ENCODE peak calls at places on chromosomes 6 and 20, in five cellular contexts. Y is IMR-90, A is HL-60, R is NT2/D1, Z is endothelial cell. F is an unnamed sample.

GRCh38 chr20:32522775-32523612 is 62.1 kb downstream of the NOL4L start:
- DNase-seq in Y (peak), A (no peak), R (no peak), Z (no peak), F (no peak)

GRCh38 chr20:20710847-20711315 is 1.6 kb downstream of the RALGAPA2 start:
- DNase-seq in Y (no peak), A (peak), R (no peak), Z (no peak), F (no peak)

GRCh38 chr20:46348231-46348803 is 40.0 kb upstream of the CDH22 start:
- DNase-seq in Y (peak), A (no peak), R (peak), Z (peak), F (no peak)

GRCh38 chr20:11822116-11822794 is 95.4 kb upstream of the BTBD3 start:
- DNase-seq in Y (peak), A (no peak), R (no peak), Z (no peak), F (no peak)

GRCh38 chr20:35264755-35265154 is 13.2 kb downstream of the MMP24OS start:
- DNase-seq in Y (peak), A (no peak), R (no peak), Z (peak), F (no peak)

GRCh38 chr6:18503588-18504231 is 116.6 kb downstream of the RNF144B start:
- DNase-seq in Y (peak), A (peak), R (peak), Z (peak), F (peak)

GRCh38 chr6:15457903-15458530 is 204.8 kb downstream of the DTNBP1 start:
- DNase-seq in Y (no peak), A (no peak), R (no peak), Z (no peak), F (no peak)

GRCh38 chr6:125099211-125100017 is 54.2 kb upstream of the TPD52L1 start:
- DNase-seq in Y (peak), A (no peak), R (no peak), Z (peak), F (peak)

GRCh38 chr6:106974999-106975698 is 620 bp upstream of the CD24 start:
- DNase-seq in Y (no peak), A (no peak), R (no peak), Z (peak), F (no peak)

GRCh38 chr6:166653639-166653941 is 26.5 kb upstream of the RPS6KA2 start:
- DNase-seq in Y (no peak), A (no peak), R (no peak), Z (no peak), F (no peak)

GRCh38 chr6:34143884-34144580 is 1.9 kb downstream of the GRM4 start:
- DNase-seq in Y (no peak), A (no peak), R (peak), Z (peak), F (peak)

GRCh38 chr6:8628063-8628462 is 192.7 kb upstream of the SLC35B3 start:
- DNase-seq in Y (no peak), A (no peak), R (no peak), Z (no peak), F (no peak)